ENCODE peak calls at places on chromosomes 1 and 21, in five cellular contexts. One of them, this sample, is unnamed. For H3K36me3, the result is how much of the 10 kb centered on the place peaks cover.

GRCh38 chr1:201918343-201918742 is 28.0 kb downstream of the LMOD1 start:
- DNase-seq in mesenchymal stem cell: no peak
- DNase-seq in body of pancreas: no peak
- DNase-seq in transverse colon: no peak
- DNase-seq in GM23248: no peak
- DNase-seq in this sample: no peak

GRCh38 chr21:31162827-31163226 is 124.6 kb upstream of the KRTAP19-8 start:
- DNase-seq in mesenchymal stem cell: peak
- DNase-seq in body of pancreas: no peak
- DNase-seq in transverse colon: no peak
- DNase-seq in GM23248: peak
- DNase-seq in this sample: peak

GRCh38 chr1:110523011-110523410 is 4.0 kb upstream of the KCNA10 start:
- DNase-seq in mesenchymal stem cell: no peak
- DNase-seq in body of pancreas: no peak
- DNase-seq in transverse colon: no peak
- DNase-seq in GM23248: peak
- DNase-seq in this sample: no peak

GRCh38 chr1:175906370-175906769 is 163.0 kb upstream of the TNR start:
- DNase-seq in mesenchymal stem cell: no peak
- DNase-seq in body of pancreas: no peak
- DNase-seq in transverse colon: no peak
- DNase-seq in GM23248: no peak
- DNase-seq in this sample: no peak

GRCh38 chr1:206757524-206758266 is 12.9 kb upstream of the IL19 start:
- DNase-seq in mesenchymal stem cell: no peak
- DNase-seq in body of pancreas: no peak
- DNase-seq in transverse colon: no peak
- DNase-seq in GM23248: no peak
- DNase-seq in this sample: no peak

GRCh38 chr1:208866351-208866750 is 622.2 kb upstream of the PLXNA2 start:
- DNase-seq in mesenchymal stem cell: no peak
- DNase-seq in body of pancreas: no peak
- DNase-seq in transverse colon: no peak
- DNase-seq in GM23248: no peak
- DNase-seq in this sample: no peak

GRCh38 chr21:31945576-31945975 is 72.8 kb downstream of the HUNK start:
- DNase-seq in mesenchymal stem cell: peak
- DNase-seq in body of pancreas: no peak
- DNase-seq in transverse colon: no peak
- DNase-seq in GM23248: peak
- DNase-seq in this sample: no peak

GRCh38 chr1:237199026-237199425 is 157.0 kb downstream of the RYR2 start:
- DNase-seq in mesenchymal stem cell: no peak
- DNase-seq in body of pancreas: no peak
- DNase-seq in transverse colon: no peak
- DNase-seq in GM23248: no peak
- DNase-seq in this sample: no peak

GRCh38 chr1:47617381-47618221 is 179.8 kb downstream of the FOXD2 start:
- DNase-seq in mesenchymal stem cell: no peak
- DNase-seq in body of pancreas: no peak
- DNase-seq in transverse colon: no peak
- DNase-seq in GM23248: no peak
- DNase-seq in this sample: no peak

GRCh38 chr1:69967245-69967766 is 238.1 kb downstream of the LRRC40 start:
- DNase-seq in mesenchymal stem cell: no peak
- DNase-seq in body of pancreas: no peak
- DNase-seq in transverse colon: no peak
- DNase-seq in GM23248: peak
- DNase-seq in this sample: peak

GRCh38 chr1:40078512-40079333 is 18.3 kb downstream of the PPT1 start:
- DNase-seq in mesenchymal stem cell: peak
- DNase-seq in body of pancreas: peak
- DNase-seq in transverse colon: peak
- DNase-seq in GM23248: peak
- DNase-seq in this sample: peak

GRCh38 chr1:216903389-216903754 is 180.1 kb upstream of the ESRRG start:
- DNase-seq in mesenchymal stem cell: peak
- DNase-seq in body of pancreas: no peak
- DNase-seq in transverse colon: no peak
- DNase-seq in GM23248: peak
- DNase-seq in this sample: peak

DNA sequence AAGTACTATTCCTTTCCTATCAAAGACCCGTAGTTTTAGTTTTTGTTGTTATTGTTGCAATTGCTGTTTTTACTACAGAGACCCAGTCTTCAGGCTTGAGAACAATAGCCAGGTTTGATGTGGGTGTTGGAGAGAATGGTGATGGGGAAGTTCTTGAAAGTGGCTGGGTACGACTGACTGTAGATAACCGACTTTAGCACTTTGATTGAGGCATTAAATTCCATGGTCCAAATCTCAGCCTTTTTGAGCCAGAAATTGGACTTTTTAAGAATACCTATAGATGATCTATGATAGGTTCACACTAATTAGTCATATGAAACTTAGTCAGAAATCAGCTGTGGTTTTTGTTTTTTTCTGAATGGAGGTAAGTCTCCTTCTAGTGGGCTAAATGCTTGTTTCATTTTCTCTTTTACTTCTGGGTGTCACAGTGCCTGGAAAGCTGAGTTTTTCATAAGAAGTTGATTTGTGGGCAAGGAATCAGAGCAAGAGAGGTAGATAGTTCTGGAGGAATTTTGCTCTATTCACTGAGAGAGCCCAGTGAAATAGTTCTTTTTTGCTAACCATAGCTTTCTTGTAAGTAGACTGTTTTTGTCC is 2.8 kb downstream of the PPIH start:
- DNase-seq in mesenchymal stem cell: no peak
- DNase-seq in body of pancreas: no peak
- DNase-seq in transverse colon: no peak
- DNase-seq in GM23248: no peak
- DNase-seq in this sample: no peak
- H3K36me3 ChIP-seq in mesenchymal stem cell: under half
- H3K36me3 ChIP-seq in body of pancreas: under half
- H3K36me3 ChIP-seq in transverse colon: under half
- H3K36me3 ChIP-seq in GM23248: under half
- H3K36me3 ChIP-seq in this sample: under half

GRCh38 chr21:38404134-38404533 is 94.1 kb downstream of the ERG start:
- DNase-seq in mesenchymal stem cell: no peak
- DNase-seq in body of pancreas: no peak
- DNase-seq in transverse colon: no peak
- DNase-seq in GM23248: no peak
- DNase-seq in this sample: no peak
- H3K36me3 ChIP-seq in mesenchymal stem cell: under half
- H3K36me3 ChIP-seq in body of pancreas: under half
- H3K36me3 ChIP-seq in transverse colon: under half
- H3K36me3 ChIP-seq in GM23248: under half
- H3K36me3 ChIP-seq in this sample: under half

DNA sequence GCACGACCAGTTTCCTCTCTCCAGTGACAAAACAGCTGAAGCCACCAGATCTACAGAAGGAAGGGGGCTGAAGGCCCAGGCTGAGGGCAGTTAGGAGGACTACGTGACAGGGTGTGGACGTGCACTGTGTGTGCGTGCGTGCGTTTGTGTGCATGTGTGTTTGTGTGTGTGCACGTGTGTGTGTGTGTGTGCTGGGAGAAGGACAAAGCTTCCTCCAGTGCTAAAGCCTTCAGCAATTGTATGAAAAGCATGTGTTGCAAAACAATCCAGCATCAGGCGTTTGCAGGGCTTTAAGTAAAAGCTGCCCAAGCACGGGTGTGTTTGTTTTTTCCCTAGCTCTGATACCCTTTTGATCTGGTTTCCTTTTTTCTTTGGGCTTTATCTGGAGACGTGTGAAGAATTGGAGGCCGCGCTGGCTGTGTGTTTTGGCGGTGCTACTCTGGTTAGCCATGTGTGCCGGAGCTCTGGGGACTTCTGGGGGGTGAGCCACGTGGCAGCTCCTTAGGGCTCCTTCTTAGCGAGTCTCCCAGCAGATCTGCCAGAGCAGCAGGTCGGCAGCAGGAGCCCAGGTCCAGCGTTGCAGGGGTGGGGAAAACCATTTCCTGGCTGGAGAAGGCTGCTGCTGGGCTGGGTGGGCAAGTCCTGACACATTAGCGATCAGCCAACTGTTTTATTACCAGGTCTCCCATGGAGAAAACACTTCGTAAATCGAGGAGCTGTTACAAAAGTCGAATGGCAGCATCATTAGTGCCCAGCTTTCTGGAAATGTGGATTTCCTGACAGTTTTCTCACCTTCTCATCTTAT is 73.4 kb downstream of the UCK2 start:
- DNase-seq in mesenchymal stem cell: peak
- DNase-seq in body of pancreas: peak
- DNase-seq in transverse colon: no peak
- DNase-seq in GM23248: peak
- DNase-seq in this sample: peak
- H3K36me3 ChIP-seq in mesenchymal stem cell: under half
- H3K36me3 ChIP-seq in body of pancreas: under half
- H3K36me3 ChIP-seq in transverse colon: under half
- H3K36me3 ChIP-seq in GM23248: under half
- H3K36me3 ChIP-seq in this sample: under half

GRCh38 chr21:44957901-44958451 is 18.1 kb downstream of the SLX9 start:
- DNase-seq in mesenchymal stem cell: no peak
- DNase-seq in body of pancreas: no peak
- DNase-seq in transverse colon: no peak
- DNase-seq in GM23248: no peak
- DNase-seq in this sample: no peak

GRCh38 chr21:44960141-44961092 is 20.6 kb downstream of the SLX9 start:
- DNase-seq in mesenchymal stem cell: no peak
- DNase-seq in body of pancreas: no peak
- DNase-seq in transverse colon: no peak
- DNase-seq in GM23248: no peak
- DNase-seq in this sample: no peak

GRCh38 chr21:44958471-44959191 is 18.8 kb downstream of the SLX9 start:
- DNase-seq in mesenchymal stem cell: peak
- DNase-seq in body of pancreas: peak
- DNase-seq in transverse colon: peak
- DNase-seq in GM23248: peak
- DNase-seq in this sample: peak

GRCh38 chr21:44957047-44957831 is 17.4 kb downstream of the SLX9 start:
- DNase-seq in mesenchymal stem cell: no peak
- DNase-seq in body of pancreas: no peak
- DNase-seq in transverse colon: no peak
- DNase-seq in GM23248: no peak
- DNase-seq in this sample: no peak

GRCh38 chr21:44959376-44960091 is 19.7 kb downstream of the SLX9 start:
- DNase-seq in mesenchymal stem cell: no peak
- DNase-seq in body of pancreas: no peak
- DNase-seq in transverse colon: no peak
- DNase-seq in GM23248: no peak
- DNase-seq in this sample: no peak
- H3K36me3 ChIP-seq in mesenchymal stem cell: under half
- H3K36me3 ChIP-seq in body of pancreas: under half
- H3K36me3 ChIP-seq in transverse colon: under half
- H3K36me3 ChIP-seq in GM23248: under half
- H3K36me3 ChIP-seq in this sample: under half

GRCh38 chr1:156319664-156320063 is 18.4 kb downstream of the CCT3 start:
- DNase-seq in mesenchymal stem cell: peak
- DNase-seq in body of pancreas: no peak
- DNase-seq in transverse colon: no peak
- DNase-seq in GM23248: peak
- DNase-seq in this sample: peak

GRCh38 chr1:156316909-156317308 is 17.8 kb upstream of the VHLL start:
- DNase-seq in mesenchymal stem cell: no peak
- DNase-seq in body of pancreas: no peak
- DNase-seq in transverse colon: no peak
- DNase-seq in GM23248: no peak
- DNase-seq in this sample: no peak

GRCh38 chr1:156320560-156320959 is 17.5 kb downstream of the CCT3 start:
- DNase-seq in mesenchymal stem cell: peak
- DNase-seq in body of pancreas: no peak
- DNase-seq in transverse colon: no peak
- DNase-seq in GM23248: no peak
- DNase-seq in this sample: no peak
- H3K36me3 ChIP-seq in mesenchymal stem cell: half or more
- H3K36me3 ChIP-seq in body of pancreas: half or more
- H3K36me3 ChIP-seq in transverse colon: half or more
- H3K36me3 ChIP-seq in GM23248: half or more
- H3K36me3 ChIP-seq in this sample: half or more

GRCh38 chr1:207813946-207814345 is 62.1 kb downstream of the CD46 start:
- DNase-seq in mesenchymal stem cell: no peak
- DNase-seq in body of pancreas: no peak
- DNase-seq in transverse colon: no peak
- DNase-seq in GM23248: no peak
- DNase-seq in this sample: no peak
- H3K36me3 ChIP-seq in mesenchymal stem cell: half or more
- H3K36me3 ChIP-seq in body of pancreas: under half
- H3K36me3 ChIP-seq in transverse colon: half or more
- H3K36me3 ChIP-seq in GM23248: under half
- H3K36me3 ChIP-seq in this sample: under half